ENCODE peak calls at places on chromosomes 7 and 10, in nine cellular contexts. Z is SW 1271, E is neural progenitor cell, B is caudate nucleus, U is transverse colon, C is upper lobe of right lung, L is tibial nerve, Q is mesenteric fat pad, M is epithelial cell of esophagus. T is an unnamed sample.

GRCh38 chr10:91432175-91432574 is 22.0 kb downstream of the HECTD2 start:
- DNase-seq in M (no peak), Q (no peak), B (no peak), U (no peak), E (no peak), L (no peak), C (no peak), Z (no peak), T (no peak)

GRCh38 chr7:79877874-79878465 is 256.7 kb upstream of the GNAI1 start:
- DNase-seq in M (no peak), L (no peak), B (no peak), Q (no peak), E (no peak), C (no peak), U (no peak), Z (no peak), T (no peak)

GRCh38 chr10:121577568-121577967 is 20.7 kb downstream of the FGFR2 start:
- DNase-seq in U (no peak), L (no peak), B (no peak), Z (no peak), C (no peak), E (no peak), M (peak), Q (peak), T (no peak)

GRCh38 chr7:97973206-97973658 is 16.8 kb downstream of the OCM2 start:
- DNase-seq in E (peak), L (no peak), Q (no peak), M (no peak), U (no peak), Z (no peak), C (no peak), B (peak), T (no peak)

GRCh38 chr7:106166651-106167342 is 54.7 kb upstream of the SYPL1 start:
- DNase-seq in Z (peak), Q (no peak), C (no peak), M (peak), L (no peak), B (no peak), U (peak), E (peak), T (no peak)

GRCh38 chr7:155009570-155010157 is 6.7 kb upstream of the PAXIP1 start:
- DNase-seq in Q (no peak), E (peak), Z (peak), M (peak), U (no peak), L (no peak), C (no peak), B (no peak), T (no peak)

GRCh38 chr7:55573526-55573925 is 1.2 kb upstream of the VOPP1 start:
- DNase-seq in M (peak), L (no peak), Q (no peak), U (no peak), C (no peak), E (no peak), Z (no peak), B (no peak), T (no peak)

GRCh38 chr10:71696635-71697326 is 22.8 kb downstream of the C10orf105 start:
- DNase-seq in U (peak), Z (peak), C (peak), M (peak), Q (no peak), E (peak), B (no peak), L (peak), T (peak)

GRCh38 chr10:50388181-50388580 is 136.9 kb upstream of the ASAH2 start:
- DNase-seq in Q (no peak), C (no peak), M (no peak), Z (no peak), E (no peak), U (no peak), L (no peak), B (no peak), T (no peak)

GRCh38 chr10:101643546-101643945 is 51.4 kb downstream of the FBXW4 start:
- DNase-seq in Q (no peak), L (no peak), B (no peak), M (no peak), E (peak), U (no peak), Z (no peak), C (no peak), T (no peak)

GRCh38 chr10:74437822-74438221 is 286.8 kb downstream of the ADK start:
- DNase-seq in E (no peak), L (no peak), C (no peak), M (peak), Z (peak), U (no peak), B (no peak), Q (no peak), T (no peak)

GRCh38 chr7:135282621-135283295 is 49.1 kb downstream of the STRA8 start:
- DNase-seq in M (peak), Z (no peak), B (no peak), Q (no peak), C (no peak), L (no peak), E (no peak), U (no peak), T (no peak)

GRCh38 chr10:132713421-132714095 is 72.4 kb downstream of the NKX6-2 start:
- DNase-seq in B (no peak), U (no peak), Q (peak), L (no peak), M (no peak), C (no peak), Z (no peak), E (no peak), T (peak)

GRCh38 chr7:155852426-155853301 is 40.4 kb upstream of the SHH start:
- DNase-seq in E (no peak), M (no peak), U (no peak), Z (no peak), L (no peak), C (peak), B (no peak), Q (peak), T (no peak)

GRCh38 chr10:112904000-112904399 is 46.0 kb upstream of the TCF7L2 start:
- DNase-seq in B (no peak), C (no peak), L (no peak), E (no peak), M (peak), U (no peak), Q (no peak), Z (peak), T (no peak)

GRCh38 chr7:94972296-94972695 is 64.9 kb downstream of the PPP1R9A start:
- DNase-seq in U (no peak), E (no peak), Q (no peak), L (no peak), Z (no peak), C (no peak), M (peak), B (no peak), T (no peak)

GRCh38 chr10:29987471-29987870 is 71.9 kb downstream of the JCAD start:
- DNase-seq in C (no peak), M (no peak), Q (no peak), B (no peak), U (no peak), Z (no peak), L (no peak), E (no peak), T (no peak)

GRCh38 chr7:80790877-80791276 is 128.0 kb downstream of the SEMA3C start:
- DNase-seq in U (no peak), B (no peak), M (no peak), E (no peak), Q (no peak), C (no peak), Z (no peak), L (no peak), T (no peak)

GRCh38 chr10:51014680-51015425 is 59.4 kb upstream of the PRKG1 start:
- DNase-seq in U (no peak), E (no peak), C (no peak), L (no peak), M (no peak), Z (no peak), B (no peak), Q (no peak), T (no peak)

GRCh38 chr10:110074986-110075664 is 67.3 kb downstream of the ADD3 start:
- DNase-seq in L (no peak), U (no peak), Q (no peak), C (no peak), M (peak), Z (no peak), B (no peak), E (no peak), T (no peak)

GRCh38 chr7:127290801-127291361 is 38.1 kb upstream of the GRM8 start:
- DNase-seq in B (no peak), M (peak), L (no peak), U (no peak), E (no peak), Q (no peak), C (no peak), Z (no peak), T (no peak)

GRCh38 chr7:23864984-23865383 is 155.0 kb downstream of the STK31 start:
- DNase-seq in E (no peak), C (no peak), Q (no peak), Z (peak), L (no peak), U (no peak), M (peak), B (no peak), T (no peak)